ENCODE peak calls at places on chromosomes 4 and X, in six cellular contexts. O is MV-4-11; P is activated CD4-positive, alpha-beta T cell treated with anti-CD3 and anti-CD28 coated beads for 1 hour; C is RWPE2; H is lower lobe of right lung; F is lung. W is an unnamed sample.

GRCh38 chrX:65637335-65637734 is 30.1 kb upstream of the MSN start:
- DNase-seq in O (no peak), P (no peak), C (no peak), H (no peak), F (no peak), W (no peak)

GRCh38 chrX:138026211-138026610 is 460.3 kb downstream of the ZIC3 start:
- DNase-seq in O (peak; percentile 30), P (no peak), C (no peak), H (no peak), F (no peak), W (no peak)

GRCh38 chr4:168221298-168221697 is 97.3 kb downstream of the DDX60 start:
- DNase-seq in O (no peak), P (no peak), C (no peak), H (no peak), F (no peak), W (no peak)

GRCh38 chrX:11185861-11186260 is 74.7 kb downstream of the HCCS start:
- DNase-seq in O (no peak), P (no peak), C (no peak), H (no peak), F (no peak), W (no peak)

GRCh38 chr4:116122131-116122530 is 963.2 kb downstream of the TRAM1L1 start:
- DNase-seq in O (no peak), P (no peak), C (no peak), H (no peak), F (no peak), W (no peak)

GRCh38 chr4:105990933-105991332 is 95.7 kb downstream of the NPNT start:
- DNase-seq in O (no peak), P (no peak), C (peak; percentile 80), H (peak; percentile 66), F (peak; percentile 71), W (no peak)

GRCh38 chr4:74932832-74933561 is at the start of gene PARM1:
- DNase-seq in O (no peak), P (no peak), C (peak; percentile 81), H (peak; percentile 92), F (peak; percentile 91), W (no peak)

GRCh38 chr4:179040259-179040658 is 1598.0 kb upstream of the AGA start:
- DNase-seq in O (no peak), P (no peak), C (no peak), H (no peak), F (no peak), W (no peak)

GRCh38 chr4:78069859-78070258 is 12.7 kb downstream of the FRAS1 start:
- DNase-seq in O (no peak), P (no peak), C (no peak), H (no peak), F (no peak), W (no peak)

GRCh38 chrX:48833531-48834138 is 1.8 kb downstream of the PCSK1N start:
- DNase-seq in O (no peak), P (no peak), C (no peak), H (no peak), F (no peak), W (no peak)

GRCh38 chr4:174210952-174211490 is 72.4 kb downstream of the FBXO8 start:
- DNase-seq in O (no peak), P (no peak), C (no peak), H (no peak), F (no peak), W (no peak)

GRCh38 chr4:150152764-150153163 is 74.5 kb downstream of the DCLK2 start:
- DNase-seq in O (no peak), P (no peak), C (no peak), H (no peak), F (no peak), W (no peak)

GRCh38 chrX:19514791-19515614 is at the start of gene MAP3K15:
- DNase-seq in O (no peak), P (no peak), C (no peak), H (peak; percentile 59), F (peak; percentile 32), W (no peak)

GRCh38 chrX:134601240-134601639 is 57.0 kb downstream of the PLAC1 start:
- DNase-seq in O (no peak), P (no peak), C (no peak), H (no peak), F (no peak), W (no peak)

GRCh38 chr4:38091636-38092035 is 131.4 kb downstream of the PTTG2 start:
- DNase-seq in O (no peak), P (no peak), C (no peak), H (no peak), F (no peak), W (no peak)

GRCh38 chr4:95362906-95363578 is 185.7 kb downstream of the UNC5C start:
- DNase-seq in O (no peak), P (no peak), C (no peak), H (no peak), F (no peak), W (no peak)

GRCh38 chr4:23855912-23856605 is 33.8 kb downstream of the PPARGC1A start:
- DNase-seq in O (no peak), P (no peak), C (no peak), H (no peak), F (no peak), W (no peak)

GRCh38 chr4:62170235-62170634 is 970.1 kb downstream of the ADGRL3 start:
- DNase-seq in O (no peak), P (no peak), C (no peak), H (no peak), F (no peak), W (no peak)

GRCh38 chr4:119110121-119110520 is 25.5 kb upstream of the MYOZ2 start:
- DNase-seq in O (no peak), P (no peak), C (no peak), H (no peak), F (no peak), W (no peak)

GRCh38 chrX:15946783-15947550 is 92.4 kb upstream of the AP1S2 start:
- DNase-seq in O (peak; percentile 58), P (no peak), C (peak; percentile 66), H (no peak), F (no peak), W (no peak)

GRCh38 chr4:148776944-148777343 is 334.7 kb upstream of the NR3C2 start:
- DNase-seq in O (no peak), P (no peak), C (no peak), H (no peak), F (no peak), W (no peak)